ENCODE peak calls at places on chromosomes 2 and 18, in five cellular contexts. A, X, B, U and Z are unnamed samples.

GRCh38 chr2:76083248-76083647 is 372.5 kb upstream of the GCFC2 start:
- DNase-seq in X (no peak), A (no peak), B (no peak), U (no peak), Z (no peak)

GRCh38 chr2:112821682-112822081 is 14.9 kb downstream of the IL1B start:
- DNase-seq in X (no peak), A (no peak), B (no peak), U (no peak), Z (no peak)

GRCh38 chr2:68709421-68709911 is 25.1 kb upstream of the ARHGAP25 start:
- DNase-seq in U (peak), A (no peak), X (no peak), B (peak), Z (peak)

GRCh38 chr2:173808676-173809075 is 156.5 kb downstream of the SP3 start:
- DNase-seq in A (no peak), U (no peak), B (no peak), X (no peak), Z (no peak)

GRCh38 chr2:72745679-72746368 is 80.0 kb downstream of the EXOC6B start:
- DNase-seq in U (peak), B (peak), A (no peak), X (no peak), Z (peak)

GRCh38 chr2:191383486-191383885 is 138.3 kb downstream of the MYO1B start:
- DNase-seq in A (no peak), B (no peak), U (no peak), X (no peak), Z (no peak)

GRCh38 chr18:33820517-33821368 is 242.7 kb downstream of the ASXL3 start:
- DNase-seq in B (no peak), X (no peak), U (no peak), A (no peak), Z (no peak)

GRCh38 chr18:21851327-21851961 is 110.9 kb downstream of the MIB1 start:
- DNase-seq in U (no peak), X (no peak), A (no peak), B (no peak), Z (peak)

GRCh38 chr2:182581196-182581935 is 134.7 kb upstream of the DNAJC10 start:
- DNase-seq in A (no peak), X (no peak), U (no peak), B (peak), Z (no peak)

GRCh38 chr18:78721281-78721949 is 258.2 kb upstream of the SALL3 start:
- DNase-seq in A (no peak), B (no peak), X (no peak), U (no peak), Z (no peak)

GRCh38 chr2:218217366-218218309 is 649 bp downstream of the ARPC2 start:
- DNase-seq in U (no peak), B (peak), A (peak), X (peak), Z (peak)

GRCh38 chr18:7567487-7568425 is 640 bp downstream of the PTPRM start:
- DNase-seq in B (peak), A (no peak), X (peak), U (no peak), Z (peak)

GRCh38 chr18:21468514-21469164 is 131.9 kb downstream of the ESCO1 start:
- DNase-seq in B (no peak), X (no peak), U (no peak), A (no peak), Z (peak)

GRCh38 chr2:177989029-177989885 is 83.3 kb downstream of the PDE11A start:
- DNase-seq in A (no peak), X (no peak), B (peak), U (no peak), Z (no peak)

GRCh38 chr2:226679389-226680057 is 120.1 kb downstream of the IRS1 start:
- DNase-seq in B (no peak), X (no peak), U (no peak), A (no peak), Z (no peak)

GRCh38 chr2:128090909-128091690 is at the start of gene UGGT1:
- DNase-seq in B (peak), A (peak), U (peak), X (peak), Z (peak)

GRCh38 chr2:595141-595805 is 81.9 kb downstream of the TMEM18 start:
- DNase-seq in A (no peak), B (no peak), U (no peak), X (no peak), Z (no peak)

GRCh38 chr2:118677546-118677945 is 169.9 kb downstream of the EN1 start:
- DNase-seq in B (no peak), A (no peak), X (no peak), U (no peak), Z (no peak)

GRCh38 chr18:77100751-77101355 is 31.7 kb downstream of the MBP start:
- DNase-seq in A (no peak), U (no peak), X (no peak), B (peak), Z (no peak)

GRCh38 chr2:18790465-18791171 is 201.2 kb upstream of the NT5C1B start:
- DNase-seq in A (no peak), U (no peak), X (no peak), B (no peak), Z (no peak)

GRCh38 chr2:66872926-66873714 is 438.2 kb downstream of the MEIS1 start:
- DNase-seq in B (no peak), X (no peak), U (no peak), A (no peak), Z (peak)

GRCh38 chr18:48541026-48541746 is 2.4 kb downstream of the CTIF start:
- DNase-seq in U (no peak), A (no peak), X (peak), B (peak), Z (peak)

GRCh38 chr2:58571181-58571852 is 330.2 kb upstream of the FANCL start:
- DNase-seq in A (no peak), U (peak), B (peak), X (no peak), Z (peak)

GRCh38 chr2:47664817-47665216 is 118.1 kb upstream of the MSH6 start:
- DNase-seq in A (no peak), U (no peak), X (no peak), B (no peak), Z (no peak)

GRCh38 chr2:80136338-80136737 is 168.2 kb downstream of the LRRTM1 start:
- DNase-seq in A (no peak), X (no peak), U (no peak), B (no peak), Z (no peak)

GRCh38 chr18:51135795-51136194 is 61.7 kb downstream of the MEX3C start:
- DNase-seq in X (no peak), B (no peak), A (no peak), U (no peak), Z (no peak)

GRCh38 chr2:232543928-232544631 is 4.6 kb downstream of the CHRNG start:
- DNase-seq in A (no peak), B (no peak), U (no peak), X (peak), Z (no peak)

GRCh38 chr2:13666582-13667414 is 950.1 kb downstream of the TRIB2 start:
- DNase-seq in A (no peak), U (no peak), X (no peak), B (no peak), Z (no peak)

GRCh38 chr2:70790079-70790963 is at the start of gene FIGLA:
- DNase-seq in A (no peak), B (no peak), U (no peak), X (no peak), Z (no peak)

GRCh38 chr2:20401495-20401855 is 45.4 kb upstream of the RHOB start:
- DNase-seq in U (no peak), X (no peak), B (no peak), A (no peak), Z (no peak)

GRCh38 chr2:207317358-207317984 is 151.7 kb upstream of the KLF7 start:
- DNase-seq in A (no peak), U (no peak), X (no peak), B (peak), Z (peak)

GRCh38 chr2:37855283-37856041 is 69.6 kb upstream of the RMDN2 start:
- DNase-seq in X (no peak), A (no peak), U (no peak), B (peak), Z (no peak)

GRCh38 chr2:195819276-195819675 is 162.2 kb downstream of the SLC39A10 start:
- DNase-seq in B (no peak), X (no peak), A (no peak), U (no peak), Z (no peak)

GRCh38 chr2:159988412-159988970 is 73.9 kb downstream of the PLA2R1 start:
- DNase-seq in X (no peak), B (no peak), A (no peak), U (no peak), Z (no peak)

GRCh38 chr2:128494640-128495321 is 176.1 kb upstream of the HS6ST1 start:
- DNase-seq in A (no peak), B (peak), X (no peak), U (no peak), Z (no peak)

GRCh38 chr2:33617401-33617800 is 18.3 kb upstream of the FAM98A start:
- DNase-seq in X (no peak), B (no peak), U (no peak), A (no peak), Z (no peak)

DNA sequence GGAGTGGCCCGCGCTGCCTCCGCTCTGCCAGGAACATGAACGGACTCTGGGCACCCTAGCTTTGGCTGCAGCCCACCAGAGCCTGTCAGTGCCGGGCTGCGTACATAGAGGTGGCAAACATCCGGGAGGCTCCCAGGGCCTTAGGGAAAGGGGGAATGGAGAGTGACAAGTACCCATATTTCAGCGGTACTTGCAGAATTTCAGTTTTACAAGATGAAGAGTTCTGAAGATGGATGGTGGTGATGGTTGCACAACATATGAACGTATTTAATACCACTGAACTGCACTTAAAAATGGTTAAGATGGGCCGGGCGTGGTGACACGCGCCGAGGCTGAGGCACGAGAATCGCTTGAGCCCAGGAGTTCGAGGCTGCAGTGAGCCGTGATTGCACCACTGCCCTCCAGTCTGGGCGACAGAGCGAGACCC is 873 bp downstream of the MTHFD2 start:
- DNase-seq in X (no peak), B (no peak), A (no peak), U (no peak), Z (no peak)
- TF ChIP-seq CTCF in X (no peak), B (no peak), A (no peak), U (no peak), Z (no peak)

GRCh38 chr2:109180786-109181185 is 51.8 kb downstream of the SH3RF3 start:
- DNase-seq in A (no peak), B (peak), X (no peak), U (no peak), Z (no peak)
- H3K4me3 ChIP-seq in A (no peak), B (no peak), X (no peak), U (no peak), Z (no peak)

DNA sequence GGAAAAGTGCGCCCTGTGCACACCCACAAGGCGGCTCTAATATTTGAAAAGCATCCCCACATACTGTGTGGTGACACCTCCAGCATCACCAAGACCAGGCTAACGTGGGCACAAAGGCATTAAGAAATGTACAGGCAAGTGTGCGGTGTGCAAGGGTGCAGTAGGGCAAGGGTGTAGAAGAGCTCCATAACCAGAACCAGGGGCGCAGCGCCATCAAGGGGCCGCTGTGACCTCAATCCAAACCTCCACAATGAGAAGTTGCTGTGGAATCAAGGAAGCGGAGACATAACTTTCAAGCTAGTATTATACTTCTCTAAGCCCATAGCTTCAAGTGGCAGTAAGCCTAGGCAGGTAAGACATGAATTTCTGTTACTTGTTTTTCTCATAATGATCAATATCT is 13.0 kb downstream of the L3MBTL4 start:
- DNase-seq in A (no peak), B (no peak), U (no peak), X (no peak), Z (no peak)
- TF ChIP-seq CTCF in A (no peak), B (no peak), U (peak), X (no peak), Z (no peak)

DNA sequence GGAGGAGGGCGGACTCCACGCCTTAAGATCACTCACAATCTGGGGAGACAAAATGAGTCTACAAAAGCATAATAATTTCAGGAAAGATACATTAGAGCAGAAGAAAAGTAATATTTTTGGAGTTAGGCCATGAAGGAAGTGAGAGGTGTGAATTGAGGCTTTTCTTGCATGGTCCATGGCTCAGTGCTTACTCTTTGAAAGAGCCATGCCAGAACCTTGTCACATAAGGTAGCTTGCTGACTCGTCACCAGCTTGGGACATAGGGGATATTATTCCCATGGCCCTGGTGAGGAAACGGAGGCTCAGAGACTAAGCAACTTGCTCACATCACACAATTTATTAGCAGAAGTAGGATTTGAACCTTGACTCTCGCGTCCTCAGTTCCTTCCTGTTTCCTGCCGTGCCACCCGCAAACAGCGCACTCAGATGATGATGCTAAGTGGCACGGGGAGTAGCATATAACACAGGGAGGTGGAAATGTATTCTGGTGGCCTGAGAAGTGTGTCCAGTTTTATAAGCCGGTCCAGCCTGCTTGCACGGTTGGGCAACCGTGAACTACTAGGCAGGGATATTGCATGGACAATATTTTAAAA is 312.2 kb upstream of the EPAS1 start:
- DNase-seq in A (no peak), X (no peak), B (no peak), U (no peak), Z (no peak)
- H3K4me3 ChIP-seq in A (no peak), X (no peak), B (no peak), U (no peak), Z (no peak)

GRCh38 chr18:69588301-69588700 is 187.6 kb downstream of the DOK6 start:
- DNase-seq in U (no peak), A (no peak), B (no peak), X (no peak), Z (no peak)
- TF ChIP-seq CTCF in U (peak), A (no peak), B (peak), X (no peak), Z (peak)

DNA sequence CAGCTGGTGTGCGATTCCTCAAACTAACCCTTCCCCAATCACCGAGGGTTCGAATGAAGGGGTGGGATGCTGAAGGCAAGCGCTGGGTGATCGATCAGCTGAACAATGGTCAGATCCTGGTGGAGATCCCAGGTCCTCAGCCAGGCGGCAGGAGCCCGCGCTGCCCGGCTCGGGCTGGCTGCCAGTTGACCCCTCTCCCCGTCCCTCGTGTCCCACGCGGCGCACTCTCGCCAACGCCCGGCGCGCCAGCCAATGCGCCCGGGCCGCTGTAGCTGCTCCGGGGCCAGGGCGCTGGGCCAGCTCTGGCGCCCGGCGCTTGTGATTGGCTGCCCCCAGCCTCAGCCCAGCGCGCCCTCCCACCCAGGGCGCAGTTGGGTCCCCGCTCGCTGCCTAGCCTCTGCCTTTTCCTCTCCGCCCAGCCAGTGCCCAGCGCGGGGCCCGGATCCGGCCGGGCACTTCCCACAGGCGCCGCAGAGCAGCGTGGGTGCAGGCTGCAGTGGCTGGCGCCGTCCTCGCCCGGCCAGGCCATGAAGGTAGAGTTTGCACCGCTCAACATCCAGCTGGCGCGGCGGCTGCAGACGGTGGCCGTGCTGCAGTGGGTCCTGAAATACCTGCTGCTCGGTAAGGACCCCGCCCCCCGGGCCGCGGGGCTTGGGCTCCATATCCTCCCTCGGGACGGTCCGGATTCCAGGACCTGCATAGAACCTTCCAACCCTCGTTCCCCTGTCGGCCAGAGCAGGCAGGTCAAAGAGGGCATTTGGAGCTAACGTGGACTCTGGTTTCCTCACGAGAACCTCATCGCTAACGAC is at the start of gene MOGAT1:
- DNase-seq in X (peak), A (no peak), U (no peak), B (peak), Z (no peak)
- H3K4me3 ChIP-seq in X (no peak), A (peak), U (peak), B (peak), Z (peak)

GRCh38 chr2:85648619-85649018 is 19.4 kb downstream of the SFTPB start:
- DNase-seq in A (no peak), B (peak), X (no peak), U (peak), Z (peak)
- TF ChIP-seq CTCF in A (no peak), B (peak), X (peak), U (peak), Z (peak)

DNA sequence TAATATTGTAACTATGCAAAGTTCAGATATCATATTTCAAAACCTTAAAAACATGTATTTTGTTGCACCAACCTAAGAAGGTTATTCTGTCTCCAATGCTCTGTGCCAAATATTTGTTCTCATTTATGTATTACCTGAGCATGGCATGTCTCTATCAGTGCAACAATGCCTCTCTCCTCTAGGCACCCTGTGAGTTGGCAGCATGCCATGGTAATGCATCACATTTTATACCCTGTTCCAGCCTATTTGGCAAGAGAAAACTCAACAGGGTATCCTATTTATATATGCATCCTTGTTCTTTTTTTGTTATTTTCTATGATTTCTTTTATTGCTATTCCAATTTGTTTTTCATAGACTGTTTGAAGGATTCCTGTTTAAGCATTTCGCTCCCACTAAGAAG is 126.3 kb upstream of the NRXN1 start:
- DNase-seq in X (no peak), B (no peak), U (no peak), A (no peak), Z (no peak)
- H3K4me3 ChIP-seq in X (no peak), B (no peak), U (no peak), A (no peak), Z (no peak)

GRCh38 chr18:57807336-57808117 is 4.4 kb upstream of the ATP8B1 start:
- DNase-seq in U (no peak), X (no peak), A (no peak), B (peak), Z (peak)
- TF ChIP-seq CTCF in U (no peak), X (no peak), A (no peak), B (no peak), Z (no peak)